ENCODE peak calls at places on chromosome X, in six cellular contexts. One of them, this sample, is unnamed.

GRCh38 chrX:39174761-39175417 is 373.6 kb downstream of the MID1IP1 start:
- DNase-seq in SK-N-SH: no peak
- DNase-seq in HCT116: no peak
- DNase-seq in H1: no peak
- DNase-seq in HepG2: no peak
- DNase-seq in GM12878: no peak
- DNase-seq in this sample: no peak

GRCh38 chrX:148574247-148574973 is 74.0 kb downstream of the AFF2 start:
- DNase-seq in H1: no peak
- DNase-seq in HepG2: no peak
- DNase-seq in SK-N-SH: no peak
- DNase-seq in HCT116: no peak
- DNase-seq in GM12878: peak; percentile 2
- DNase-seq in this sample: no peak

GRCh38 chrX:53682885-53683555 is 3.5 kb downstream of the HUWE1 start:
- DNase-seq in HCT116: no peak
- DNase-seq in SK-N-SH: peak; percentile 47
- DNase-seq in GM12878: no peak
- DNase-seq in HepG2: peak; percentile 43
- DNase-seq in H1: no peak
- DNase-seq in this sample: peak; percentile 71

GRCh38 chrX:850471-850916 is 219.9 kb downstream of the SHOX start:
- DNase-seq in HepG2: peak; percentile 4
- DNase-seq in HCT116: no peak
- DNase-seq in GM12878: no peak
- DNase-seq in H1: no peak
- DNase-seq in SK-N-SH: no peak
- DNase-seq in this sample: peak; percentile 35

GRCh38 chrX:15619053-15619772 is 18.5 kb upstream of the ACE2 start:
- DNase-seq in H1: no peak
- DNase-seq in SK-N-SH: no peak
- DNase-seq in HCT116: peak; percentile 76
- DNase-seq in HepG2: no peak
- DNase-seq in GM12878: no peak
- DNase-seq in this sample: no peak

GRCh38 chrX:150984164-150984824 is 1.2 kb downstream of the HMGB3 start:
- DNase-seq in SK-N-SH: peak; percentile 71
- DNase-seq in GM12878: no peak
- DNase-seq in HCT116: no peak
- DNase-seq in HepG2: no peak
- DNase-seq in H1: no peak
- DNase-seq in this sample: no peak

GRCh38 chrX:34377645-34378044 is 245.5 kb upstream of the FAM47A start:
- DNase-seq in HCT116: no peak
- DNase-seq in SK-N-SH: no peak
- DNase-seq in H1: no peak
- DNase-seq in GM12878: no peak
- DNase-seq in HepG2: no peak
- DNase-seq in this sample: no peak

GRCh38 chrX:17738002-17738713 is 865 bp downstream of the SCML1 start:
- DNase-seq in HepG2: peak; percentile 56
- DNase-seq in GM12878: no peak
- DNase-seq in H1: no peak
- DNase-seq in HCT116: no peak
- DNase-seq in SK-N-SH: peak; percentile 30
- DNase-seq in this sample: peak; percentile 24

GRCh38 chrX:24371391-24371972 is 11.0 kb downstream of the SUPT20HL1 start:
- DNase-seq in HCT116: peak; percentile 44
- DNase-seq in GM12878: peak; percentile 8
- DNase-seq in H1: no peak
- DNase-seq in HepG2: peak; percentile 35
- DNase-seq in SK-N-SH: peak; percentile 69
- DNase-seq in this sample: peak; percentile 70

GRCh38 chrX:131812847-131813825 is 210.0 kb upstream of the STK26 start:
- DNase-seq in HCT116: no peak
- DNase-seq in GM12878: peak; percentile 92
- DNase-seq in SK-N-SH: peak; percentile 36
- DNase-seq in H1: no peak
- DNase-seq in HepG2: no peak
- DNase-seq in this sample: no peak

GRCh38 chrX:153598541-153599191 is at the start of gene CCNQ:
- DNase-seq in HepG2: no peak
- DNase-seq in HCT116: no peak
- DNase-seq in GM12878: no peak
- DNase-seq in H1: no peak
- DNase-seq in SK-N-SH: peak; percentile 57
- DNase-seq in this sample: peak; percentile 6

GRCh38 chrX:128992107-128992971 is 531.0 kb downstream of the SMARCA1 start:
- DNase-seq in GM12878: no peak
- DNase-seq in H1: no peak
- DNase-seq in SK-N-SH: peak; percentile 9
- DNase-seq in HCT116: no peak
- DNase-seq in HepG2: no peak
- DNase-seq in this sample: no peak
- TF ChIP-seq JUND in GM12878: no peak
- TF ChIP-seq JUND in H1: no peak
- TF ChIP-seq JUND in SK-N-SH: no peak
- TF ChIP-seq JUND in HCT116: no peak
- TF ChIP-seq JUND in HepG2: no peak
- TF ChIP-seq JUND in this sample: no peak

GRCh38 chrX:50071507-50071906 is 129.3 kb downstream of the AKAP4 start:
- DNase-seq in GM12878: no peak
- DNase-seq in SK-N-SH: no peak
- DNase-seq in HepG2: no peak
- DNase-seq in HCT116: no peak
- DNase-seq in H1: no peak
- DNase-seq in this sample: no peak

GRCh38 chrX:50068893-50069292 is 131.9 kb downstream of the AKAP4 start:
- DNase-seq in HepG2: no peak
- DNase-seq in SK-N-SH: no peak
- DNase-seq in HCT116: no peak
- DNase-seq in GM12878: no peak
- DNase-seq in H1: no peak
- DNase-seq in this sample: no peak

GRCh38 chrX:50068293-50068568 is 132.6 kb downstream of the AKAP4 start:
- DNase-seq in GM12878: no peak
- DNase-seq in HCT116: no peak
- DNase-seq in H1: no peak
- DNase-seq in SK-N-SH: no peak
- DNase-seq in HepG2: no peak
- DNase-seq in this sample: no peak

GRCh38 chrX:50066318-50066937 is 134.4 kb downstream of the AKAP4 start:
- DNase-seq in HCT116: no peak
- DNase-seq in SK-N-SH: no peak
- DNase-seq in HepG2: no peak
- DNase-seq in GM12878: no peak
- DNase-seq in H1: no peak
- DNase-seq in this sample: no peak

GRCh38 chrX:50067435-50068292 is 133.1 kb downstream of the AKAP4 start:
- DNase-seq in GM12878: no peak
- DNase-seq in SK-N-SH: peak; percentile 66
- DNase-seq in HepG2: peak; percentile 66
- DNase-seq in H1: peak; percentile 15
- DNase-seq in HCT116: no peak
- DNase-seq in this sample: peak; percentile 3
- TF ChIP-seq JUND in GM12878: no peak
- TF ChIP-seq JUND in SK-N-SH: no peak
- TF ChIP-seq JUND in HepG2: no peak
- TF ChIP-seq JUND in H1: no peak
- TF ChIP-seq JUND in HCT116: no peak
- TF ChIP-seq JUND in this sample: no peak

GRCh38 chrX:124005220-124005619 is 43.7 kb downstream of the STAG2 start:
- DNase-seq in HepG2: no peak
- DNase-seq in HCT116: no peak
- DNase-seq in SK-N-SH: no peak
- DNase-seq in GM12878: no peak
- DNase-seq in H1: no peak
- DNase-seq in this sample: no peak

GRCh38 chrX:124001581-124001980 is 40.1 kb downstream of the STAG2 start:
- DNase-seq in HCT116: no peak
- DNase-seq in HepG2: peak; percentile 1
- DNase-seq in SK-N-SH: no peak
- DNase-seq in GM12878: no peak
- DNase-seq in H1: no peak
- DNase-seq in this sample: no peak
- TF ChIP-seq JUND in HCT116: no peak
- TF ChIP-seq JUND in HepG2: no peak
- TF ChIP-seq JUND in SK-N-SH: no peak
- TF ChIP-seq JUND in GM12878: no peak
- TF ChIP-seq JUND in H1: no peak
- TF ChIP-seq JUND in this sample: no peak

GRCh38 chrX:133375558-133376340 is 39.5 kb downstream of the GPC4 start:
- DNase-seq in HepG2: no peak
- DNase-seq in GM12878: no peak
- DNase-seq in HCT116: no peak
- DNase-seq in SK-N-SH: peak; percentile 21
- DNase-seq in H1: no peak
- DNase-seq in this sample: no peak
- TF ChIP-seq JUND in HepG2: no peak
- TF ChIP-seq JUND in GM12878: no peak
- TF ChIP-seq JUND in HCT116: no peak
- TF ChIP-seq JUND in SK-N-SH: no peak
- TF ChIP-seq JUND in H1: no peak
- TF ChIP-seq JUND in this sample: no peak

DNA sequence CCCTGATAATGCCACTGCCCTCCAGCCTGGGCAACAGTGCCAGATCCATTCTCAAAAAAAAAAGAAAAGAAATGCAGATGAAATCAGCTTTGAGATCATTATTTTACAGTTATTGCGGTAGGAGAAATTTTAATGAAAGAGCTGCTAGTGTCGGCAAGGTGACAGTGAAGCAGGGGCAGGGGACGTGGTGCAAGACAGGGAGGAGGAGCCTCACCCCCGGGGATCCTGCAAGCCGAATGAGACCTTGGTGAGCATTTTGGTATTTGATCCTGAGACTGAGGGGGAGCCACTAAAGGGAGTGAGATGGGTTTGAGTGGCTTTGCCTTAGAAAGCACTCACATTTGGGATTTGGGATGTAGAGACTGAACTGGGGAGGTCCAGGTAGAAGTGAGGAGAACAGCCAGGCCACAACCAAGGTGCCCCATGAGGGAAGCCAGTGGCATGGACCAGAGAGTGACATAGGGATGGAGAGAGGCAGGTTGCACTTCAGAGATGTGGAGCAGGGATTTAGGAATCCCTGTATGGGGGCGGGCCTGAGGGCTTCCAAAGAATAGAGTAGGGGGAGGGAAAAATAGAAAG is 23.6 kb downstream of the RBM10 start:
- DNase-seq in SK-N-SH: no peak
- DNase-seq in GM12878: no peak
- DNase-seq in H1: no peak
- DNase-seq in HepG2: no peak
- DNase-seq in HCT116: no peak
- DNase-seq in this sample: no peak
- TF ChIP-seq JUND in SK-N-SH: no peak
- TF ChIP-seq JUND in GM12878: no peak
- TF ChIP-seq JUND in H1: no peak
- TF ChIP-seq JUND in HepG2: no peak
- TF ChIP-seq JUND in HCT116: no peak
- TF ChIP-seq JUND in this sample: no peak